ENCODE peak calls at places on chromosomes 5 and 9, in seven cellular contexts. One of them, this sample, is unnamed.

GRCh38 chr5:5141625-5142527 is 1.7 kb downstream of the ADAMTS16 start:
- DNase-seq in stomach: peak
- DNase-seq in B cell: peak
- DNase-seq in foreskin fibroblast: peak
- DNase-seq in ureter: peak
- DNase-seq in SHP77: peak
- DNase-seq in activated effector memory CD4-positive, alpha-beta T cell treated with Interleukin-2 at 50 U/mL for 16 hours: no peak
- DNase-seq in this sample: no peak

GRCh38 chr5:86461169-86461956 is 156.4 kb upstream of the COX7C start:
- DNase-seq in stomach: no peak
- DNase-seq in B cell: no peak
- DNase-seq in foreskin fibroblast: no peak
- DNase-seq in ureter: peak
- DNase-seq in SHP77: no peak
- DNase-seq in activated effector memory CD4-positive, alpha-beta T cell treated with Interleukin-2 at 50 U/mL for 16 hours: no peak
- DNase-seq in this sample: no peak

GRCh38 chr5:174625591-174626365 is 98.6 kb upstream of the MSX2 start:
- DNase-seq in stomach: no peak
- DNase-seq in B cell: no peak
- DNase-seq in foreskin fibroblast: no peak
- DNase-seq in ureter: no peak
- DNase-seq in SHP77: no peak
- DNase-seq in activated effector memory CD4-positive, alpha-beta T cell treated with Interleukin-2 at 50 U/mL for 16 hours: no peak
- DNase-seq in this sample: no peak

GRCh38 chr5:173307695-173308094 is 20.5 kb downstream of the STC2 start:
- DNase-seq in stomach: no peak
- DNase-seq in B cell: no peak
- DNase-seq in foreskin fibroblast: no peak
- DNase-seq in ureter: no peak
- DNase-seq in SHP77: no peak
- DNase-seq in activated effector memory CD4-positive, alpha-beta T cell treated with Interleukin-2 at 50 U/mL for 16 hours: no peak
- DNase-seq in this sample: no peak

GRCh38 chr5:110769282-110769681 is 30.5 kb downstream of the SLC25A46 start:
- DNase-seq in stomach: no peak
- DNase-seq in B cell: no peak
- DNase-seq in foreskin fibroblast: peak
- DNase-seq in ureter: no peak
- DNase-seq in SHP77: no peak
- DNase-seq in activated effector memory CD4-positive, alpha-beta T cell treated with Interleukin-2 at 50 U/mL for 16 hours: no peak
- DNase-seq in this sample: no peak

GRCh38 chr5:127870914-127871313 is 167.7 kb downstream of the CCDC192 start:
- DNase-seq in stomach: peak
- DNase-seq in B cell: no peak
- DNase-seq in foreskin fibroblast: peak
- DNase-seq in ureter: peak
- DNase-seq in SHP77: no peak
- DNase-seq in activated effector memory CD4-positive, alpha-beta T cell treated with Interleukin-2 at 50 U/mL for 16 hours: no peak
- DNase-seq in this sample: no peak

GRCh38 chr5:59789894-59790293 is 103.6 kb downstream of the PDE4D start:
- DNase-seq in stomach: no peak
- DNase-seq in B cell: no peak
- DNase-seq in foreskin fibroblast: no peak
- DNase-seq in ureter: no peak
- DNase-seq in SHP77: no peak
- DNase-seq in activated effector memory CD4-positive, alpha-beta T cell treated with Interleukin-2 at 50 U/mL for 16 hours: no peak
- DNase-seq in this sample: no peak

GRCh38 chr9:109256381-109256780 is 64.5 kb downstream of the EPB41L4B start:
- DNase-seq in stomach: no peak
- DNase-seq in B cell: no peak
- DNase-seq in foreskin fibroblast: peak
- DNase-seq in ureter: no peak
- DNase-seq in SHP77: no peak
- DNase-seq in activated effector memory CD4-positive, alpha-beta T cell treated with Interleukin-2 at 50 U/mL for 16 hours: no peak
- DNase-seq in this sample: no peak

GRCh38 chr9:90921104-90921503 is 119.5 kb downstream of the SYK start:
- DNase-seq in stomach: peak
- DNase-seq in B cell: no peak
- DNase-seq in foreskin fibroblast: peak
- DNase-seq in ureter: peak
- DNase-seq in SHP77: peak
- DNase-seq in activated effector memory CD4-positive, alpha-beta T cell treated with Interleukin-2 at 50 U/mL for 16 hours: no peak
- DNase-seq in this sample: no peak

GRCh38 chr9:123237220-123237619 is 31.2 kb downstream of the STRBP start:
- DNase-seq in stomach: no peak
- DNase-seq in B cell: no peak
- DNase-seq in foreskin fibroblast: no peak
- DNase-seq in ureter: no peak
- DNase-seq in SHP77: no peak
- DNase-seq in activated effector memory CD4-positive, alpha-beta T cell treated with Interleukin-2 at 50 U/mL for 16 hours: no peak
- DNase-seq in this sample: no peak

GRCh38 chr5:72721844-72722243 is 94.6 kb upstream of the TNPO1 start:
- DNase-seq in stomach: no peak
- DNase-seq in B cell: no peak
- DNase-seq in foreskin fibroblast: no peak
- DNase-seq in ureter: no peak
- DNase-seq in SHP77: no peak
- DNase-seq in activated effector memory CD4-positive, alpha-beta T cell treated with Interleukin-2 at 50 U/mL for 16 hours: no peak
- DNase-seq in this sample: no peak

GRCh38 chr5:140221697-140222223 is 46.8 kb downstream of the CYSTM1 start:
- DNase-seq in stomach: no peak
- DNase-seq in B cell: no peak
- DNase-seq in foreskin fibroblast: peak
- DNase-seq in ureter: no peak
- DNase-seq in SHP77: no peak
- DNase-seq in activated effector memory CD4-positive, alpha-beta T cell treated with Interleukin-2 at 50 U/mL for 16 hours: no peak
- DNase-seq in this sample: no peak

GRCh38 chr9:134065720-134066419 is 2.0 kb downstream of the BRD3 start:
- DNase-seq in stomach: peak
- DNase-seq in B cell: peak
- DNase-seq in foreskin fibroblast: peak
- DNase-seq in ureter: peak
- DNase-seq in SHP77: no peak
- DNase-seq in activated effector memory CD4-positive, alpha-beta T cell treated with Interleukin-2 at 50 U/mL for 16 hours: peak
- DNase-seq in this sample: peak

GRCh38 chr5:139636207-139636792 is 11.8 kb upstream of the CXXC5 start:
- DNase-seq in stomach: peak
- DNase-seq in B cell: peak
- DNase-seq in foreskin fibroblast: no peak
- DNase-seq in ureter: peak
- DNase-seq in SHP77: peak
- DNase-seq in activated effector memory CD4-positive, alpha-beta T cell treated with Interleukin-2 at 50 U/mL for 16 hours: peak
- DNase-seq in this sample: peak

GRCh38 chr5:60929024-60929423 is 15.8 kb downstream of the ERCC8 start:
- DNase-seq in stomach: no peak
- DNase-seq in B cell: no peak
- DNase-seq in foreskin fibroblast: no peak
- DNase-seq in ureter: no peak
- DNase-seq in SHP77: no peak
- DNase-seq in activated effector memory CD4-positive, alpha-beta T cell treated with Interleukin-2 at 50 U/mL for 16 hours: no peak
- DNase-seq in this sample: no peak

GRCh38 chr5:320524-321232 is 836 bp upstream of the AHRR start:
- DNase-seq in stomach: no peak
- DNase-seq in B cell: no peak
- DNase-seq in foreskin fibroblast: no peak
- DNase-seq in ureter: no peak
- DNase-seq in SHP77: no peak
- DNase-seq in activated effector memory CD4-positive, alpha-beta T cell treated with Interleukin-2 at 50 U/mL for 16 hours: no peak
- DNase-seq in this sample: no peak

GRCh38 chr5:34412769-34413168 is 243.4 kb upstream of the RAI14 start:
- DNase-seq in stomach: no peak
- DNase-seq in B cell: no peak
- DNase-seq in foreskin fibroblast: peak
- DNase-seq in ureter: no peak
- DNase-seq in SHP77: no peak
- DNase-seq in activated effector memory CD4-positive, alpha-beta T cell treated with Interleukin-2 at 50 U/mL for 16 hours: no peak
- DNase-seq in this sample: no peak

GRCh38 chr9:75274781-75275180 is 186.5 kb downstream of the OSTF1 start:
- DNase-seq in stomach: no peak
- DNase-seq in B cell: no peak
- DNase-seq in foreskin fibroblast: no peak
- DNase-seq in ureter: no peak
- DNase-seq in SHP77: no peak
- DNase-seq in activated effector memory CD4-positive, alpha-beta T cell treated with Interleukin-2 at 50 U/mL for 16 hours: no peak
- DNase-seq in this sample: no peak

GRCh38 chr5:91281409-91281808 is 101.7 kb downstream of the ARRDC3 start:
- DNase-seq in stomach: no peak
- DNase-seq in B cell: no peak
- DNase-seq in foreskin fibroblast: peak
- DNase-seq in ureter: no peak
- DNase-seq in SHP77: no peak
- DNase-seq in activated effector memory CD4-positive, alpha-beta T cell treated with Interleukin-2 at 50 U/mL for 16 hours: no peak
- DNase-seq in this sample: no peak